ENCODE peak calls at places on chromosome 16, in six cellular contexts. One of them, this sample, is unnamed.

GRCh38 chr16:31458073-31458834 is 1.0 kb upstream of the ARMC5 start:
- DNase-seq in uterus: no peak
- DNase-seq in RWPE1: peak; percentile 34
- DNase-seq in thoracic aorta: no peak
- DNase-seq in Peyer's patch: peak; percentile 76
- DNase-seq in GM20000: peak; percentile 58
- DNase-seq in this sample: peak; percentile 45

GRCh38 chr16:19578378-19578851 is 22.9 kb downstream of the VPS35L start:
- DNase-seq in uterus: no peak
- DNase-seq in RWPE1: no peak
- DNase-seq in thoracic aorta: no peak
- DNase-seq in Peyer's patch: no peak
- DNase-seq in GM20000: no peak
- DNase-seq in this sample: no peak

GRCh38 chr16:89599451-89599858 is 14.0 kb upstream of the DPEP1 start:
- DNase-seq in uterus: no peak
- DNase-seq in RWPE1: no peak
- DNase-seq in thoracic aorta: no peak
- DNase-seq in Peyer's patch: peak; percentile 91
- DNase-seq in GM20000: peak; percentile 68
- DNase-seq in this sample: no peak

GRCh38 chr16:69073181-69073669 is 32.2 kb upstream of the HAS3 start:
- DNase-seq in uterus: no peak
- DNase-seq in RWPE1: peak; percentile 88
- DNase-seq in thoracic aorta: no peak
- DNase-seq in Peyer's patch: peak; percentile 47
- DNase-seq in GM20000: no peak
- DNase-seq in this sample: no peak

GRCh38 chr16:89785523-89786155 is 30.8 kb downstream of the FANCA start:
- DNase-seq in uterus: no peak
- DNase-seq in RWPE1: no peak
- DNase-seq in thoracic aorta: no peak
- DNase-seq in Peyer's patch: no peak
- DNase-seq in GM20000: no peak
- DNase-seq in this sample: no peak

GRCh38 chr16:24689128-24689527 is 40.3 kb upstream of the TNRC6A start:
- DNase-seq in uterus: no peak
- DNase-seq in RWPE1: no peak
- DNase-seq in thoracic aorta: no peak
- DNase-seq in Peyer's patch: no peak
- DNase-seq in GM20000: no peak
- DNase-seq in this sample: no peak

GRCh38 chr16:85447657-85448313 is 165.3 kb upstream of the GSE1 start:
- DNase-seq in uterus: no peak
- DNase-seq in RWPE1: no peak
- DNase-seq in thoracic aorta: no peak
- DNase-seq in Peyer's patch: no peak
- DNase-seq in GM20000: no peak
- DNase-seq in this sample: no peak

GRCh38 chr16:56107944-56108583 is 83.2 kb upstream of the GNAO1 start:
- DNase-seq in uterus: no peak
- DNase-seq in RWPE1: no peak
- DNase-seq in thoracic aorta: no peak
- DNase-seq in Peyer's patch: no peak
- DNase-seq in GM20000: no peak
- DNase-seq in this sample: no peak

GRCh38 chr16:58937661-58938060 is 203.5 kb upstream of the GOT2 start:
- DNase-seq in uterus: no peak
- DNase-seq in RWPE1: no peak
- DNase-seq in thoracic aorta: no peak
- DNase-seq in Peyer's patch: no peak
- DNase-seq in GM20000: no peak
- DNase-seq in this sample: no peak

GRCh38 chr16:26505501-26505900 is 561.2 kb upstream of the C16orf82 start:
- DNase-seq in uterus: no peak
- DNase-seq in RWPE1: no peak
- DNase-seq in thoracic aorta: no peak
- DNase-seq in Peyer's patch: no peak
- DNase-seq in GM20000: no peak
- DNase-seq in this sample: no peak

GRCh38 chr16:84827131-84827574 is 7.4 kb downstream of the CRISPLD2 start:
- DNase-seq in uterus: peak; percentile 57
- DNase-seq in RWPE1: no peak
- DNase-seq in thoracic aorta: no peak
- DNase-seq in Peyer's patch: no peak
- DNase-seq in GM20000: no peak
- DNase-seq in this sample: no peak

GRCh38 chr16:31455601-31456314 is 3.5 kb upstream of the ARMC5 start:
- DNase-seq in uterus: no peak
- DNase-seq in RWPE1: no peak
- DNase-seq in thoracic aorta: no peak
- DNase-seq in Peyer's patch: peak; percentile 44
- DNase-seq in GM20000: peak; percentile 20
- DNase-seq in this sample: no peak

GRCh38 chr16:79312502-79312901 is 288.0 kb downstream of the MAF start:
- DNase-seq in uterus: no peak
- DNase-seq in RWPE1: no peak
- DNase-seq in thoracic aorta: no peak
- DNase-seq in Peyer's patch: no peak
- DNase-seq in GM20000: no peak
- DNase-seq in this sample: no peak

DNA sequence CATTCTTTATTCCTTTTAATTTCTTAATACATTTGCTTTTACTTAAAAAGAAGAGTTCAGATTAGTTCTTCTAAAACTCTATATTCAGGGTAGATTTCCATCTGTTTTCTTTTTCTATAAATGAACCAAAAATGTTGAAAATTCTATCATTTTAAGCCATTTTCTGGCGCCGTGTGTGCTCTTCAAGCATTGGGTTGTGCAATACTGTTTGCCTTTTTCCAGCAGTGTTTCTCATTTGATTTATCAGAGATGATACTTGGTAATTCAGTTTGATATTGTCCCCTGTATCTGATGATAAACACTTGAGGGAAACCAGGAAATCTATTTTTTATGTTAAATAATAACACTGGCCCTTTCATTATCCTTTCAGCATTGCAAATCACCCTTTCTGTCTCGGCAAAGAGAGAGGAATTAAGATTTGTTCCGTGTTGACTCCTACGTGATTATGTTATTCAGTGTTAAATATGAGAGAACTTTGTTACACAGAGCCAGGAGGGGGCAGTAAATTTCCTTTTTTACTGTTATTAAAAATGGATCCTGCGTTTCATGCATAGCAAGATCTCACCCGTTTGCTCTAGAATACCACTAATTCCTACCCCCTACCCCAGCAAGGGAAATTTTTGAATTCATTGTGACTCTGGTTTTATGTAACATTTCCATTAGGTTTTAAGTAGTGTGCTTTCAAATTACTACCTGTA is 606.9 kb upstream of the RBFOX1 start:
- DNase-seq in uterus: no peak
- DNase-seq in RWPE1: no peak
- DNase-seq in thoracic aorta: no peak
- DNase-seq in Peyer's patch: no peak
- DNase-seq in GM20000: no peak
- DNase-seq in this sample: no peak
- TF ChIP-seq CTCF in uterus: no peak
- TF ChIP-seq CTCF in RWPE1: no peak
- TF ChIP-seq CTCF in thoracic aorta: no peak
- TF ChIP-seq CTCF in Peyer's patch: no peak
- TF ChIP-seq CTCF in GM20000: no peak
- TF ChIP-seq CTCF in this sample: no peak

GRCh38 chr16:1923299-1924034 is 5.3 kb upstream of the HS3ST6 start:
- DNase-seq in uterus: peak; percentile 46
- DNase-seq in RWPE1: peak; percentile 60
- DNase-seq in thoracic aorta: no peak
- DNase-seq in Peyer's patch: peak; percentile 68
- DNase-seq in GM20000: no peak
- DNase-seq in this sample: no peak
- TF ChIP-seq CTCF in uterus: no peak
- TF ChIP-seq CTCF in RWPE1: peak; percentile 61
- TF ChIP-seq CTCF in thoracic aorta: no peak
- TF ChIP-seq CTCF in Peyer's patch: peak; percentile 12
- TF ChIP-seq CTCF in GM20000: no peak
- TF ChIP-seq CTCF in this sample: no peak

DNA sequence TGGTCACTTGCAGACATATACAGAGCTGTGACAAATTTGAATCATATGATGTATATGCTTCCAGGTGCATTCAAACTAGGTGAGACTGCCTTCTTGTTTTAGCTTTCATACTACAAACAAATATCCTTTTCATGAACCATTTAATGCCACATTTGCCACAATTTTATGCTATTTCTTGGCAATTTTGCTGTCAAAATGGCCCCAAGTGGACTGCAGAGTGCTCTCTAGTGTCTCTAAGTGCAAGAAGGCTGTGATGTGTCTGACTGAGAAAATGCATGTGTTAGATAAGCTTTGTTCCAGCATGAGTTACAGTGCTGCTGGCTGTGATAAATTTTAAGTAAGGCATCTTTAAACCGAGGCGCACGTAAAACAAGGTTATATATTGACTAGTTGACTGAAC is 38.3 kb downstream of the CDH13 start:
- DNase-seq in uterus: no peak
- DNase-seq in RWPE1: no peak
- DNase-seq in thoracic aorta: no peak
- DNase-seq in Peyer's patch: no peak
- DNase-seq in GM20000: no peak
- DNase-seq in this sample: no peak
- TF ChIP-seq CTCF in uterus: no peak
- TF ChIP-seq CTCF in RWPE1: no peak
- TF ChIP-seq CTCF in thoracic aorta: no peak
- TF ChIP-seq CTCF in Peyer's patch: no peak
- TF ChIP-seq CTCF in GM20000: no peak
- TF ChIP-seq CTCF in this sample: no peak

GRCh38 chr16:2785101-2785991 is 2.0 kb downstream of the PRSS33 start:
- DNase-seq in uterus: no peak
- DNase-seq in RWPE1: no peak
- DNase-seq in thoracic aorta: no peak
- DNase-seq in Peyer's patch: peak; percentile 53
- DNase-seq in GM20000: no peak
- DNase-seq in this sample: peak; percentile 42
- TF ChIP-seq CTCF in uterus: no peak
- TF ChIP-seq CTCF in RWPE1: peak; percentile 33
- TF ChIP-seq CTCF in thoracic aorta: no peak
- TF ChIP-seq CTCF in Peyer's patch: peak; percentile 14
- TF ChIP-seq CTCF in GM20000: no peak
- TF ChIP-seq CTCF in this sample: no peak

GRCh38 chr16:71467810-71468209 is 5.8 kb upstream of the ZNF23 start:
- DNase-seq in uterus: no peak
- DNase-seq in RWPE1: peak; percentile 75
- DNase-seq in thoracic aorta: no peak
- DNase-seq in Peyer's patch: no peak
- DNase-seq in GM20000: peak; percentile 42
- DNase-seq in this sample: no peak

GRCh38 chr16:71459510-71459909 is 2.5 kb downstream of the ZNF23 start:
- DNase-seq in uterus: no peak
- DNase-seq in RWPE1: no peak
- DNase-seq in thoracic aorta: no peak
- DNase-seq in Peyer's patch: no peak
- DNase-seq in GM20000: no peak
- DNase-seq in this sample: no peak

GRCh38 chr16:71456801-71457200 is 5.2 kb downstream of the ZNF23 start:
- DNase-seq in uterus: no peak
- DNase-seq in RWPE1: no peak
- DNase-seq in thoracic aorta: no peak
- DNase-seq in Peyer's patch: no peak
- DNase-seq in GM20000: no peak
- DNase-seq in this sample: no peak

GRCh38 chr16:71460246-71460645 is 1.8 kb downstream of the ZNF23 start:
- DNase-seq in uterus: no peak
- DNase-seq in RWPE1: peak; percentile 66
- DNase-seq in thoracic aorta: no peak
- DNase-seq in Peyer's patch: no peak
- DNase-seq in GM20000: no peak
- DNase-seq in this sample: no peak

DNA sequence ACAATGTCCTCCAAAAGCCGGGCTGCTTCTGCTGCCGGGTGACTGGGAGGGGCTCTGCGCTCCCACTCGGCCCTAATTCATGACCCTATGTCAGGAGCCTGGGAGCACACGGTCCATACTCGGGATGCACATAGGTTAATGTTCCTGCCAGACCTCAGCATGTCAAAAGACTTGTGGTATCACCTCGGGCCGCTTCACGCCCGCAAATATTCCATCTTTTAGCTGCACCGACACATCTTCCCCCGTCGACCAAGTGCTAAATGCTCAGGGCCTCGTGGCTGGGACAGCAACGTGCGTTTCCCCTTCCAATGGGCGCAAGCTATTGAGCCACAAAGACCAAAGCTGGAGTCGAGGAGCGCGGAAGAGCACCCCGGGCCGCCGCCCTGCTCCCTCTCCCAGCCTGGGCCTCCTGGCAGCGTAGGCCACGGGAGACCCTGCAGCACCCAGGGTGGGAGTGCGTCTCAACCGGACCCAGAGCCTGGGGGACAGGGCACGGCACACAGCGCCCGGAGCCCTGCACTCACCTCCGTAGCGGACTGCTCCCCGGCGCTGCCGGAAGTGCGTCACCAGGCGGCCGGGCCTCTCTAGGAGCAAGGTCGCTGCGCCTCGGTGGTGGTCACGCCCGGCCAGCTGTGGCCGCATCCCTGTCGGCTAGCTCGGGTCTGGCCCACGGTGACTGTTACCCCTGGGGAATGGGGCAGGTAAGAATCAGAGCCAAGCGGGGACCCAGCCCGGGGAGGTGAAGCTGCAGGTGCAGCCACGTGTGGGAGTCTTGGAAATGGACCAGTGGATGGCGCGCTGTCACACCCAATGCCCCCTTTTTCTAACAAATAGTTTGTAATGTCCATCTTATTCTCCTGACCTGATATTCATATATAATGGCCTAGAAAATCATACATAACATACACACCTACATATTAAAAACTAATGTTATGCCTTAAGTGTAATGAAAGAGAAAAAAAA is at the start of gene ZNF23:
- DNase-seq in uterus: peak; percentile 87
- DNase-seq in RWPE1: peak; percentile 85
- DNase-seq in thoracic aorta: peak; percentile 49
- DNase-seq in Peyer's patch: peak; percentile 90
- DNase-seq in GM20000: peak; percentile 92
- DNase-seq in this sample: peak; percentile 90
- TF ChIP-seq CTCF in uterus: no peak
- TF ChIP-seq CTCF in RWPE1: no peak
- TF ChIP-seq CTCF in thoracic aorta: no peak
- TF ChIP-seq CTCF in Peyer's patch: no peak
- TF ChIP-seq CTCF in GM20000: no peak
- TF ChIP-seq CTCF in this sample: no peak

DNA sequence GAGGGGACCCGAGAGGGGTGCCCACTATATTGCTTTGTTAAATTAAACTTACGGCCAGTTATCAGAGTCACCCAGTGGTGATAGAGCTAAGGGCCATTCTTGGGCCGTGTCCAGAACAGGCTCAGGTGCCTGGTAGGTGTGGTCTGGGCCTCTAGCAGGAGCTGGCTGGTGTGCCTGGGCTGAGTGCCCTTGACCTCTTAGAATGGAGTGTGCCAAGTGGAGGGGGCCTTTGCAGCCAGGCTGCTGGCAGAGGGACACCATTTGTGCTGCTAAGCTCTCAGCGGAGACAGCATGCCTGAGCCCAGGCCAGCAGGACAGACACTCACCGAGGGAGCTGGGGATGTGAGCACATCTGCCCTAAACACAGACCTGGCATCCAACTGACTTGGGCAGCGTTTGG is 33.9 kb upstream of the CDH5 start:
- DNase-seq in uterus: no peak
- DNase-seq in RWPE1: no peak
- DNase-seq in thoracic aorta: no peak
- DNase-seq in Peyer's patch: no peak
- DNase-seq in GM20000: no peak
- DNase-seq in this sample: no peak
- TF ChIP-seq CTCF in uterus: no peak
- TF ChIP-seq CTCF in RWPE1: no peak
- TF ChIP-seq CTCF in thoracic aorta: no peak
- TF ChIP-seq CTCF in Peyer's patch: no peak
- TF ChIP-seq CTCF in GM20000: no peak
- TF ChIP-seq CTCF in this sample: no peak

GRCh38 chr16:54538241-54538640 is 251.7 kb upstream of the IRX3 start:
- DNase-seq in uterus: no peak
- DNase-seq in RWPE1: no peak
- DNase-seq in thoracic aorta: no peak
- DNase-seq in Peyer's patch: no peak
- DNase-seq in GM20000: no peak
- DNase-seq in this sample: no peak
- TF ChIP-seq CTCF in uterus: no peak
- TF ChIP-seq CTCF in RWPE1: peak; percentile 34
- TF ChIP-seq CTCF in thoracic aorta: no peak
- TF ChIP-seq CTCF in Peyer's patch: no peak
- TF ChIP-seq CTCF in GM20000: no peak
- TF ChIP-seq CTCF in this sample: no peak